ENCODE peak calls at places on chromosomes 16 and 17, in four cellular contexts. C is body of pancreas, R is small intestine, L is endothelial cell of umbilical vein. B is an unnamed sample.

GRCh38 chr17:59845595-59846390 is 47.0 kb downstream of the TUBD1 start:
- DNase-seq in C (peak; percentile 63), R (peak; percentile 91), L (peak; percentile 74), B (peak; percentile 85)

GRCh38 chr17:19494961-19495806 is 38.5 kb upstream of the SLC47A1 start:
- DNase-seq in C (no peak), R (no peak), L (no peak), B (no peak)

GRCh38 chr17:45310380-45311324 is 6.2 kb downstream of the MAP3K14 start:
- DNase-seq in C (peak; percentile 86), R (peak; percentile 97), L (no peak), B (no peak)

GRCh38 chr16:57627184-57627871 is 1.1 kb upstream of the ADGRG1 start:
- DNase-seq in C (no peak), R (no peak), L (peak; percentile 60), B (peak; percentile 88)

GRCh38 chr17:55272711-55273578 is 8.2 kb downstream of the HLF start:
- DNase-seq in C (no peak), R (no peak), L (no peak), B (no peak)

GRCh38 chr17:67375761-67376160 is 1.3 kb upstream of the PITPNC1 start:
- DNase-seq in C (no peak), R (no peak), L (no peak), B (no peak)

GRCh38 chr16:54265558-54266213 is 20.9 kb downstream of the IRX3 start:
- DNase-seq in C (no peak), R (no peak), L (no peak), B (no peak)

GRCh38 chr17:50511058-50511457 is 2.8 kb downstream of the MYCBPAP start:
- DNase-seq in C (no peak), R (no peak), L (no peak), B (peak; percentile 82)

GRCh38 chr16:23858496-23859062 is 22.8 kb downstream of the PRKCB start:
- DNase-seq in C (no peak), R (no peak), L (no peak), B (no peak)

GRCh38 chr16:67923414-67924127 is 8.1 kb downstream of the CTRL start:
- DNase-seq in C (peak; percentile 48), R (no peak), L (no peak), B (no peak)
- H3K4me1 ChIP-seq in C (peaks cover 50% of the 10 kb centered on the region), R (no peaks in the 10 kb centered on the region), L (peaks cover 10% of the 10 kb centered on the region), B (peaks cover 18% of the 10 kb centered on the region)

DNA sequence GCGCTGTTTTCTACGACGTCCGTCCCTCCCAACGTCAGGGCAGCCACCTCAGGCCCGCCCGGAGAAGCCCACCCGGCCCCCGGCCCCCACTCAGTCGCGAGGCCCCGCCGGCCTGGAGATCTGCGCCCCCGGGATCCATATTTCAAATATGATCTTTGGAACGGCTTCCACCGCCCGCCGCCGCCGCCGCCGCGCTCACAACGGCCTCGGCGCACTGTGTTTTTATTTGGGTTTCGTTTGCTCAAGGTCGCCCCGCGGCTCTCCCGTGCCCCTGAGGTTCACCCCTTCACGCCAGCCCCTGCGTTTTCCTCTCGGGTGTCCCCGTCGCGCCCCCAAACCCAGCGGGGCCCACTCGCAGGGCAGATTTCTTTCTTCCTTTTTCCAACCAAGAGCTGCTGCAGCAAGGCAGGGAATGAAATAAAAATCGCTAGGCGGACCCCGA is 4.3 kb upstream of the CBX4 start:
- DNase-seq in C (peak; percentile 33), R (peak; percentile 43), L (no peak), B (no peak)
- H3K4me3 ChIP-seq in C (peak overlapping the region; percentile 3), R (peak overlapping the region; percentile 44), L (peak overlapping the region; percentile 61), B (peak overlapping the region; percentile 53)

GRCh38 chr17:78715000-78715771 is 66.9 kb downstream of the CYTH1 start:
- DNase-seq in C (no peak), R (no peak), L (peak; percentile 58), B (no peak)
- H3K4me1 ChIP-seq in C (peaks cover 38% of the 10 kb centered on the region), R (peaks cover 33% of the 10 kb centered on the region), L (peaks cover 35% of the 10 kb centered on the region), B (peaks cover 16% of the 10 kb centered on the region)

DNA sequence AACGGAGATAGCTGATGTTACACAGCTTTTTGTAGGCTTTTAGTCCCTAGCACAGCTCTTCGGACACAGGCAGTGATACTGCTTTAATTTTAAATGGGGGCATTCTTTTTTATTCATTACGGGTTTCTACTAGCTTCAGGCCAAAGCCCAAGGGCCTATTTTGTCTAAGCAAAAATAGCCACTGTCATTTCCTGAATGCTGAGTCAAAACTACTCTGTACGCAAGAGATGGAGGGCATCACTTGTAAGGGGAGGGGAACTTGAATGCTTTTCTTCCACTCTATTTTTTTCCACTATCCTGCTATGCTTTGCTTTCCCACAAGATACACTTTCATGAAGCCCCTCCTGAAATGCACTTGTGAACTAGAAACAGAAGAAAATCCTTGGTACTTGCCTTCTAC is 360.7 kb downstream of the PMP22 start:
- DNase-seq in C (no peak), R (no peak), L (no peak), B (peak; percentile 55)
- H3K4me3 ChIP-seq in C (no peak overlapping the region), R (no peak overlapping the region), L (no peak overlapping the region), B (no peak overlapping the region)

DNA sequence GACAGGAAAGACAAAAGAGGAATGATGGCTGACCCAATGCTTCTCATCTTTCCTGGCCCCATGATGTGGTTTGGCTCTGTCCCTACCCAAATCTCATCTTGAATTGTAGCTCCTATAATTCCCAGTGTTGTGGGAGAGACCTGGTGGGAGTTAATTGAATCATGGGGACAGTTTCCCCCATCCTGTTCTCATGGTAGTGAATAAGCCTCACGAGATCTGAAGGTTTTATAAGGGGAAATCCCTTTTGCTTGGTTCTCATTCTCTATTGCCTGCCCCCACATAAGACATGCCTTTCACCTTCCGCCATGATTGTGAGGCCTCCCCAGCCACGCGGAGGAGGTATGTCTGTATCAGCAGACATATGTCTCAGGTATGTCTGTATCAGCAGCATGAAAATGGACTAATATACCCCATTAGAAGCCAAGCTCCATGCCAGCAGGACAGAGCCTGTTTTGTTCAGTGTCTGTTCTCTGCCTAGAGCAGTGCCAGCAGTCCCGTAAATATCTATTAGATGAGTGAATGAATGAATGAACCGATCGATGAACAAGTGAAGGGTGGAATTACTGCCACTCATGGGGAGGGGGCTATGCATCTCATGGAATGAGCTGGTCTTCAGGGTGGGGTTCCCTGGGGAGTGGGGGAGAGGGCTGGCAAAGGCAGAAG is 304.4 kb downstream of the SOX9 start:
- DNase-seq in C (no peak), R (no peak), L (no peak), B (no peak)
- H3K4me1 ChIP-seq in C (peaks cover 35% of the 10 kb centered on the region), R (peaks cover 10% of the 10 kb centered on the region), L (peaks cover 16% of the 10 kb centered on the region), B (peaks cover 61% of the 10 kb centered on the region)

B was measured in mesenchymal stem cell.